ENCODE peak calls at places on chromosomes 1 and 21, in five cellular contexts. R is K562, U is IMR-90, J is A549, G is HepG2. P is an unnamed sample.

GRCh38 chr1:111648826-111649225 is 29.2 kb downstream of the RAP1A start:
- DNase-seq in R (no peak), U (no peak), J (no peak), G (no peak), P (no peak)

GRCh38 chr1:117795190-117795589 is 134.2 kb downstream of the GDAP2 start:
- DNase-seq in R (peak; percentile 19), U (peak; percentile 94), J (no peak), G (no peak), P (no peak)

GRCh38 chr1:67719329-67720196 is 34.6 kb downstream of the GADD45A start:
- DNase-seq in R (no peak), U (no peak), J (no peak), G (no peak), P (no peak)

GRCh38 chr1:199859525-199859924 is 168.0 kb upstream of the NR5A2 start:
- DNase-seq in R (no peak), U (peak; percentile 80), J (peak; percentile 44), G (no peak), P (no peak)

GRCh38 chr1:11571906-11572616 is 82.2 kb downstream of the FBXO2 start:
- DNase-seq in R (peak; percentile 60), U (no peak), J (peak; percentile 23), G (peak; percentile 10), P (peak; percentile 34)

GRCh38 chr21:19713324-19713723 is 1284.9 kb upstream of the NCAM2 start:
- DNase-seq in R (no peak), U (no peak), J (no peak), G (no peak), P (no peak)

GRCh38 chr1:247747616-247748015 is 325 bp downstream of the OR14A2 start:
- DNase-seq in R (no peak), U (peak; percentile 37), J (no peak), G (no peak), P (no peak)

GRCh38 chr1:107231291-107231690 is 90.5 kb downstream of the NTNG1 start:
- DNase-seq in R (no peak), U (no peak), J (no peak), G (no peak), P (no peak)

GRCh38 chr21:38621132-38621531 is 122.9 kb upstream of the ERG start:
- DNase-seq in R (no peak), U (no peak), J (no peak), G (peak; percentile 2), P (no peak)

GRCh38 chr1:98049370-98050115 is 128.7 kb upstream of the DPYD start:
- DNase-seq in R (no peak), U (peak; percentile 38), J (no peak), G (no peak), P (peak; percentile 59)

GRCh38 chr1:211548321-211549091 is 30.5 kb downstream of the SLC30A1 start:
- DNase-seq in R (peak; percentile 78), U (no peak), J (no peak), G (no peak), P (no peak)

GRCh38 chr1:41314781-41315481 is 46.3 kb upstream of the FOXO6 start:
- DNase-seq in R (no peak), U (peak; percentile 41), J (no peak), G (no peak), P (peak; percentile 47)

GRCh38 chr21:42475526-42476492 is 20.2 kb downstream of the RSPH1 start:
- DNase-seq in R (no peak), U (no peak), J (no peak), G (no peak), P (no peak)

GRCh38 chr1:24289937-24290595 is 29.1 kb upstream of the GRHL3 start:
- DNase-seq in R (no peak), U (peak; percentile 81), J (peak; percentile 51), G (no peak), P (no peak)

GRCh38 chr1:8423702-8424538 is 106.0 kb downstream of the SLC45A1 start:
- DNase-seq in R (peak; percentile 78), U (peak; percentile 65), J (peak; percentile 36), G (peak; percentile 71), P (peak; percentile 41)

GRCh38 chr1:110068646-110069301 is 1.7 kb downstream of the ALX3 start:
- DNase-seq in R (no peak), U (no peak), J (no peak), G (no peak), P (no peak)

GRCh38 chr1:242651817-242652216 is 127.3 kb upstream of the PLD5 start:
- DNase-seq in R (no peak), U (no peak), J (no peak), G (peak; percentile 4), P (peak; percentile 83)

GRCh38 chr1:226597616-226598454 is 49.3 kb downstream of the STUM start:
- DNase-seq in R (no peak), U (no peak), J (no peak), G (no peak), P (no peak)

GRCh38 chr1:95793893-95794292 is 559.9 kb downstream of the RWDD3 start:
- DNase-seq in R (no peak), U (no peak), J (no peak), G (peak; percentile 5), P (peak; percentile 34)

GRCh38 chr21:14880922-14881321 is 183.9 kb downstream of the NRIP1 start:
- DNase-seq in R (no peak), U (peak; percentile 88), J (no peak), G (no peak), P (no peak)

GRCh38 chr1:228683428-228683827 is 51.9 kb upstream of the RHOU start:
- DNase-seq in R (no peak), U (no peak), J (no peak), G (no peak), P (no peak)

GRCh38 chr1:55363261-55363660 is 148.1 kb upstream of the USP24 start:
- DNase-seq in R (no peak), U (peak; percentile 81), J (no peak), G (no peak), P (no peak)

GRCh38 chr1:59570524-59570923 is 244.2 kb upstream of the HOOK1 start:
- DNase-seq in R (no peak), U (peak; percentile 43), J (no peak), G (peak; percentile 18), P (no peak)

DNA sequence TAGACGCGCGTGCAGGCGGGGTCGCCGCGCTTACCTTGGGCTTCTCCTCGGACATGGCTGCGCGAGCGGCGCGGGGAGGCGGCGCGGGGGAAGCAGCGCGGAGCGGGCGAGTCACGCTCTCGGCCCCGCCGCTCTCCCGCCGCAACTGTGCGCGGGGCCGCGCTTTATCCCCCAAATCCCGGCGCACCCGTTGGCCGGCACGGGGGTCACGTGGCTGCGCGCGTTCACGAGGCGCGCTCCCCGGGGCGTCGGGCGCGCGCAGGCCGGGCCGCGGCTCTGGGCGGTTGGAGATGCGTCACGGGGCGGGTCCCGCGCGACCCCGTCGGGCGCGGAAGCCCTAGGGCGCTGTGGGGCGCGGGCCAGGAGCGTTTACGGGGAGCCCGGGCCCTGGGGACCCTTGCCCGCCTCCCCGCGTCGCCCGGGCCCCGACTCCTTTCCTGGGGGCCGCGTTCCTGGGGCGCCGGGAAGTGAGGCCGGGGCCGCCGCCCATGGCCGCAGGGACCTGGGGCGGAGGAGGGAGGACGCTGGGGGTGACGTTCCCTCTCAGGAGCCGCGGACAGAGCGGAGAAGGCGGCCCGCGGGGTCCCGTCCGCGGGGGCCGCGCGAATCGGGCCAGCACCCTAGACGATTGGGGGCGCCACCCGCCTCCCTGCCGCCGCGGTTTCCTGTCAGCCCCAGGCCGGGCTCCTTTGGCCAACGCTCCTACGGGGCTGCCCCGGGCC is at the start of gene SUMO3:
- DNase-seq in R (peak; percentile 97), U (peak; percentile 76), J (peak; percentile 65), G (peak; percentile 51), P (no peak)
- TF ChIP-seq USF2 in R (peak; percentile 91), U (peak; percentile 96), J (no peak), G (peak; percentile 80), P (peak; percentile 88)

GRCh38 chr1:82628887-82629286 is 828.2 kb downstream of the ADGRL2 start:
- DNase-seq in R (no peak), U (no peak), J (no peak), G (no peak), P (no peak)

DNA sequence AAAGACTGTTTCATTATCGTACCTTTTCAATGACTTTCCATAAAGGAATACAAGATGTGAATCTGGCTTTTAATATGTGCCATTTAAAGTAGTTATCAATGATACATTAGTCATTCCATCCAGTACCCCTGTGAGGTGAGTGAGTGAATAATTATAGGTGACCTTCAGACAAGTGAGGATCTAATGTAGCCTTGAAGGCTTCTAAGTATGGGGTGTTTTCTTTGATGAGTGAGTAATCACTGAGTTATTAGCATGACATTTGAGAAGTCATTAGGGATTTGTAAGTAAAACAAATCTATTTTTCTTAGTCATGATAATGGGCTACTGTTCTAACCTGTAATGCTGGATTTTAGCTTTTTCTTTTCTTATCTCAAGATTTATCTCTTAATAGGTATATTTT is 831.4 kb downstream of the ADGRL2 start:
- DNase-seq in R (no peak), U (no peak), J (no peak), G (no peak), P (no peak)
- TF ChIP-seq RAD21 in R (no peak), U (no peak), J (no peak), G (no peak), P (no peak)

GRCh38 chr1:93692001-93692400 is 10.4 kb upstream of the BCAR3 start:
- DNase-seq in R (no peak), U (no peak), J (no peak), G (no peak), P (no peak)

GRCh38 chr1:93694039-93694438 is 12.4 kb upstream of the BCAR3 start:
- DNase-seq in R (no peak), U (no peak), J (no peak), G (no peak), P (no peak)

GRCh38 chr1:93694833-93695232 is 13.2 kb upstream of the BCAR3 start:
- DNase-seq in R (no peak), U (no peak), J (no peak), G (no peak), P (no peak)

GRCh38 chr1:93692451-93692861 is 10.8 kb upstream of the BCAR3 start:
- DNase-seq in R (no peak), U (peak; percentile 53), J (no peak), G (no peak), P (no peak)

GRCh38 chr1:93692983-93693591 is 11.4 kb upstream of the BCAR3 start:
- DNase-seq in R (no peak), U (peak; percentile 90), J (peak; percentile 59), G (peak; percentile 27), P (no peak)
- TF ChIP-seq USF2 in R (no peak), U (peak; percentile 66), J (peak; percentile 29), G (no peak), P (no peak)

GRCh38 chr1:222618001-222618879 is at the start of gene MIA3:
- DNase-seq in R (peak; percentile 95), U (peak; percentile 10), J (peak; percentile 74), G (peak; percentile 39), P (peak; percentile 81)

GRCh38 chr1:222616535-222616934 is 1.4 kb upstream of the MIA3 start:
- DNase-seq in R (no peak), U (peak; percentile 91), J (no peak), G (peak; percentile 22), P (no peak)

GRCh38 chr1:222620566-222620965 is 2.7 kb downstream of the MIA3 start:
- DNase-seq in R (no peak), U (no peak), J (no peak), G (no peak), P (no peak)

GRCh38 chr1:222617367-222617951 is 438 bp upstream of the MIA3 start:
- DNase-seq in R (no peak), U (peak; percentile 98), J (peak; percentile 77), G (peak; percentile 77), P (peak; percentile 91)

DNA sequence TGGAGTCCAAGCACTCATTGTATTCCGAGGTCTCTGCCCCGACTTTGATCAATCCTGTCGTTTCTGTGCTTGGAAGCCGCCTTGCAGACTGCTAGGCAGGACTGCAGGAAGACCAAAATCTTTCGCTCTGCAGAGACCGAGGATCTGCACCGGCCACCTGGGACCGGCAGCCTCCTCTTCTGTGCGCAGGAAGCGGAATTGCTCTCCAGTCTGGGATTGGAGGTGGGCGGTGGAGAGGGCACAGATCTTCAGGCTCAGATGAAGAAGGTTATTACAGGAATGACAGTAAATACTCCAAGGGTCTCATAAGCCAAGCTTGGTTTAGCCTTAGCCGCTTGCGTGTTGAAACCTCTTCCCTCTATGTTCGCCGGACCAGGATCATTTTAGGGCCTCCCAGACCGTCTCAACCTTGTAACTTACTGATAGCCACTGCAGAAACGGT is 1.0 kb downstream of the MIA3 start:
- DNase-seq in R (peak; percentile 53), U (peak; percentile 29), J (no peak), G (peak; percentile 9), P (no peak)
- TF ChIP-seq RAD21 in R (no peak), U (no peak), J (no peak), G (no peak), P (no peak)

P was measured in H1.